ENCODE peak calls at places on chromosomes 1 and 21, in nine cellular contexts. P is MCF 10A; B is mesenchymal stem cell; U is activated gamma-delta T cell treated with Interleukin-2 at 50 U/mL for 16 hours; E is globus pallidus; S is BE2C; C is lower lobe of right lung; D is thoracic aorta; O is stimulated activated CD8-positive, alpha-beta memory T cell treated with anti-CD3 and anti-CD28 coated beads, Interleukin-12 subunit alpha, Interleukin-12 subunit beta, amount 100 ng/mL, for 4 hours. G is an unnamed sample.

GRCh38 chr1:24557711-24558121 is 1.8 kb downstream of the NCMAP start:
- DNase-seq in P (no peak), S (no peak), D (no peak), B (peak; percentile 23), E (no peak), C (no peak), O (no peak), U (no peak), G (peak; percentile 74)

GRCh38 chr1:60978421-60979357 is 103.7 kb upstream of the NFIA start:
- DNase-seq in B (peak; percentile 41), P (peak; percentile 62), E (no peak), U (peak; percentile 7), D (no peak), O (no peak), S (peak; percentile 28), C (no peak), G (peak; percentile 50)

GRCh38 chr1:51214615-51215131 is 21.4 kb upstream of the RNF11 start:
- DNase-seq in S (no peak), D (no peak), C (no peak), O (no peak), P (peak; percentile 35), E (no peak), U (no peak), B (no peak), G (no peak)

GRCh38 chr1:82994866-82995370 is 1004.0 kb downstream of the TTLL7 start:
- DNase-seq in B (no peak), C (no peak), P (no peak), U (no peak), S (no peak), O (no peak), E (no peak), D (no peak), G (no peak)

GRCh38 chr1:109523706-109524105 is 14.2 kb upstream of the AMIGO1 start:
- DNase-seq in E (no peak), C (no peak), O (no peak), P (no peak), D (no peak), S (no peak), U (no peak), B (no peak), G (no peak)

GRCh38 chr1:66143661-66144060 is 351.0 kb downstream of the PDE4B start:
- DNase-seq in D (no peak), B (no peak), E (no peak), S (no peak), U (no peak), O (no peak), P (no peak), C (no peak), G (no peak)

GRCh38 chr21:28871388-28872015 is 121.2 kb downstream of the LTN1 start:
- DNase-seq in E (no peak), U (no peak), S (no peak), C (no peak), O (no peak), D (no peak), P (peak; percentile 14), B (no peak), G (peak; percentile 13)

GRCh38 chr1:119982006-119982405 is 85.7 kb upstream of the ADAM30 start:
- DNase-seq in C (no peak), U (no peak), S (no peak), E (no peak), D (no peak), P (no peak), B (peak; percentile 12), O (no peak), G (no peak)

GRCh38 chr1:228085287-228085926 is 2.9 kb downstream of the ARF1 start:
- DNase-seq in E (no peak), U (no peak), P (peak; percentile 85), O (no peak), S (no peak), D (no peak), C (peak; percentile 49), B (peak; percentile 81), G (peak; percentile 72)

GRCh38 chr1:72000809-72001208 is 281.5 kb downstream of the NEGR1 start:
- DNase-seq in D (no peak), S (no peak), C (no peak), E (no peak), B (no peak), U (no peak), O (no peak), P (peak; percentile 15), G (no peak)

GRCh38 chr1:209674957-209675566 is at the start of gene G0S2:
- DNase-seq in O (no peak), P (no peak), S (peak; percentile 34), U (no peak), E (peak; percentile 42), C (peak; percentile 79), D (no peak), B (peak; percentile 76), G (peak; percentile 56)

GRCh38 chr21:33212159-33212851 is 17.4 kb upstream of the IFNAR2 start:
- DNase-seq in U (peak; percentile 24), E (no peak), C (no peak), O (no peak), P (peak; percentile 29), S (no peak), B (peak; percentile 48), D (no peak), G (peak; percentile 84)

GRCh38 chr1:198443374-198444233 is 96.9 kb downstream of the ATP6V1G3 start:
- DNase-seq in B (peak; percentile 59), D (no peak), P (peak; percentile 99), E (no peak), U (no peak), S (no peak), O (no peak), C (no peak), G (no peak)

GRCh38 chr1:101108123-101108522 is 82.5 kb upstream of the DPH5 start:
- DNase-seq in E (no peak), S (no peak), B (no peak), U (no peak), O (no peak), D (no peak), C (no peak), P (peak; percentile 8), G (no peak)